ENCODE peak calls at places on chromosomes 7 and 10, in five cellular contexts. P is thoracic aorta; R is upper lobe of right lung; A is IMR-90; I is CD4-positive, CD25-positive, alpha-beta regulatory T cell. T is an unnamed sample.

GRCh38 chr7:5532520-5533335 is 109.1 kb upstream of the TNRC18 start:
- DNase-seq in P (no peak), R (peak; percentile 90), A (no peak), I (peak; percentile 69), T (no peak)

GRCh38 chr7:157558875-157559595 is 222.2 kb downstream of the DNAJB6 start:
- DNase-seq in P (no peak), R (peak; percentile 45), A (no peak), I (no peak), T (no peak)

GRCh38 chr10:131021967-131022366 is 289.6 kb downstream of the TCERG1L start:
- DNase-seq in P (no peak), R (no peak), A (no peak), I (no peak), T (no peak)

GRCh38 chr7:46247622-46248181 is 326.6 kb upstream of the IGFBP3 start:
- DNase-seq in P (no peak), R (no peak), A (no peak), I (no peak), T (no peak)

GRCh38 chr7:65975814-65976445 is 6.1 kb downstream of the GUSB start:
- DNase-seq in P (no peak), R (no peak), A (no peak), I (no peak), T (no peak)

GRCh38 chr10:27742926-27743735 is 2.5 kb downstream of the MKX start:
- DNase-seq in P (no peak), R (peak; percentile 70), A (no peak), I (peak; percentile 28), T (no peak)

GRCh38 chr10:51620131-51620530 is 79.3 kb downstream of the CSTF2T start:
- DNase-seq in P (no peak), R (no peak), A (no peak), I (no peak), T (no peak)

GRCh38 chr7:90726623-90727022 is 130.5 kb downstream of the CDK14 start:
- DNase-seq in P (no peak), R (no peak), A (peak; percentile 78), I (no peak), T (no peak)

GRCh38 chr7:149285581-149285975 is 23.6 kb downstream of the ZNF783 start:
- DNase-seq in P (no peak), R (no peak), A (peak; percentile 11), I (no peak), T (no peak)

GRCh38 chr10:45580781-45581496 is 91.6 kb downstream of the ZFAND4 start:
- DNase-seq in P (no peak), R (no peak), A (no peak), I (peak; percentile 40), T (no peak)

GRCh38 chr10:45582386-45582781 is 90.2 kb downstream of the ZFAND4 start:
- DNase-seq in P (no peak), R (no peak), A (no peak), I (no peak), T (no peak)

GRCh38 chr10:45578384-45578946 is 94.1 kb downstream of the ZFAND4 start:
- DNase-seq in P (no peak), R (no peak), A (no peak), I (no peak), T (no peak)

GRCh38 chr10:45581497-45582385 is 90.8 kb downstream of the ZFAND4 start:
- DNase-seq in P (no peak), R (no peak), A (peak; percentile 29), I (no peak), T (no peak)

GRCh38 chr10:45580371-45580770 is 92.2 kb downstream of the ZFAND4 start:
- DNase-seq in P (no peak), R (no peak), A (no peak), I (peak; percentile 76), T (no peak)
- H3K4me3 ChIP-seq in P (peak overlapping the region; percentile 12), R (peak overlapping the region; percentile 37), A (no peak overlapping the region), I (peak overlapping the region; percentile 96), T (no peak overlapping the region)

GRCh38 chr10:110008518-110009339 is 945 bp downstream of the ADD3 start:
- DNase-seq in P (no peak), R (peak; percentile 69), A (no peak), I (peak; percentile 82), T (no peak)

GRCh38 chr10:110005716-110006115 is 2.1 kb upstream of the ADD3 start:
- DNase-seq in P (no peak), R (no peak), A (peak; percentile 88), I (no peak), T (peak; percentile 62)

GRCh38 chr10:110006358-110007170 is 1.2 kb upstream of the ADD3 start:
- DNase-seq in P (peak; percentile 64), R (no peak), A (peak; percentile 70), I (no peak), T (peak; percentile 76)

GRCh38 chr10:110007171-110007700 is 548 bp upstream of the ADD3 start:
- DNase-seq in P (no peak), R (no peak), A (peak; percentile 21), I (no peak), T (no peak)

DNA sequence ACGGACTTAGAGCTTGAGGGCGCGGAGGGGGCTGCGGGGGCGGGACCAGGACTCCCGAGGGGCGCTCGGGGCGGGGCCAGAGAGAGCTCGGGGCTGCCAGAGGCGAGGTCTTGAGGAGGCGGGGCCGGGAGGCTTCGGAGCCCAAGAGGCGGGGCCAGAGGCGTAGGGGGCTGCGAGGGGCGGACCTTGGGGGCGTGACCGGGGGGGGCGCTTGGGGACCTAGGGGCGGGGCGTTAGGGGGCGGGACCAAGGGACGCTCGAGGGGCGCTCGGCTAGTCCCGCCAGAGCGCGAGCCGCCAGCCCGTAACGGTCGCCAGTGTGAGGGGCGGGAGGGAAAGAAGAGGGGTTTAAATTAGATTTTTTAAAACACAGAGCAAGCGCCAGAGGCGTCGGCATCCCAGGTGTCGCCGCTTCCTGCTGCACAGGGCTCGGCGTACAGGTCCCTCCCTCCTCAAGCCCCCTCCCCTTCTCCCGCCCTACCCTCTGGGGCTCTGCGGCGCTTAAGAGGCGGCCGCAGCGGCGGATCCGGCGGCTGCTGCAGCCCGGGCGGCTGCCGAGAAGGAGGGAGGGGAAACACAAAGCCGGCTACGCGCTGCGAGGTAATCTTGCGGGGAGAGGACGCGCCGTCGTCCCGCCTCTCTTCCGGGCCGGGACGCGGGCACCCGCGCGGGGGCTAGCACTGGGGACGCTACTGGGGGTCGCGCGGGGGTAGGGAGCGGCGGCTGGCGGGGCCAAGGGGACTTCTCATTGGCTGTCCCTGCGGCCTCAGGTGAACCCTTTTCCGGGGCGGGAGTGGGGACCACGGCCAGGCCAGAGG is at the start of gene ADD3:
- DNase-seq in P (peak; percentile 81), R (peak; percentile 95), A (peak; percentile 91), I (peak; percentile 93), T (peak; percentile 90)
- H3K4me3 ChIP-seq in P (peak within 1 kb of the TSS; percentile 89), R (peak within 1 kb of the TSS; percentile 93), A (peak within 1 kb of the TSS; percentile 82), I (peak within 1 kb of the TSS; percentile 100), T (peak within 1 kb of the TSS; percentile 87)

DNA sequence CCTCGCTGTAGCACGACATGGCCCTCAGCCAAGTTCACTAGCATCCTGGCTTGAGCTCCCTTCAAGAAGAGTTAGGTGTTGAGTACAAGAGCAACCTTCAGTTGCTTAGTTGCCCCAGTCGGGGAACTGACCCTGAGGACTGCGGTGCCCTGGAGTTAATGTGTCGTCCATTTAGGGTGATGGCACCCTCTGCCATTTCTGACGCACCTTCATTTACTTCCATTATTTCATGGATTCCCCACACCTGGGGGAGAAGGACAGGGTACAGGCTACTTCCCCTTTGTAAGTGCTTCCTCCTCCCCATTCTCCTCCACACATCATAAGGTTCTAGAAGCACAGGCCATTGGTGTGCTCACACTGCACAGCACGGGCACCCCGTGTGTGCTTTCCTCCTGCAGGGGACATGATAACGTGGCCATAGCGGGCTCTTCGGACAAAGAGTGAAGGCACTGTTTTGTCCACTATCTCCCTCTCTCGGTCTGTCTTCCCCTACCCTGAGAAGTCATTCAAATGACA is 1.8 kb downstream of the ALOX5 start:
- DNase-seq in P (no peak), R (peak; percentile 50), A (no peak), I (no peak), T (no peak)
- H3K4me3 ChIP-seq in P (no peak overlapping the region), R (peak overlapping the region; percentile 44), A (no peak overlapping the region), I (no peak overlapping the region), T (no peak overlapping the region)

GRCh38 chr10:62459500-62459899 is 85.3 kb downstream of the ZNF365 start:
- DNase-seq in P (no peak), R (no peak), A (no peak), I (no peak), T (no peak)

GRCh38 chr10:62459072-62459471 is 84.9 kb downstream of the ZNF365 start:
- DNase-seq in P (no peak), R (no peak), A (peak; percentile 85), I (no peak), T (no peak)

GRCh38 chr10:62456611-62457101 is 82.5 kb downstream of the ZNF365 start:
- DNase-seq in P (no peak), R (no peak), A (peak; percentile 6), I (peak; percentile 3), T (no peak)

GRCh38 chr10:62457196-62457595 is 83.0 kb downstream of the ZNF365 start:
- DNase-seq in P (no peak), R (no peak), A (no peak), I (no peak), T (no peak)

GRCh38 chr10:62457598-62457997 is 83.4 kb downstream of the ZNF365 start:
- DNase-seq in P (no peak), R (no peak), A (no peak), I (no peak), T (no peak)
- H3K4me3 ChIP-seq in P (no peak overlapping the region), R (no peak overlapping the region), A (no peak overlapping the region), I (no peak overlapping the region), T (no peak overlapping the region)

GRCh38 chr7:3668743-3669142 is 367.7 kb downstream of the SDK1 start:
- DNase-seq in P (no peak), R (no peak), A (no peak), I (no peak), T (no peak)
- H3K4me3 ChIP-seq in P (no peak overlapping the region), R (no peak overlapping the region), A (no peak overlapping the region), I (no peak overlapping the region), T (no peak overlapping the region)

GRCh38 chr10:34109952-34110702 is 705.0 kb downstream of the PARD3 start:
- DNase-seq in P (no peak), R (no peak), A (peak; percentile 95), I (no peak), T (peak; percentile 87)

GRCh38 chr10:34106356-34106885 is 708.7 kb downstream of the PARD3 start:
- DNase-seq in P (no peak), R (no peak), A (no peak), I (no peak), T (no peak)

GRCh38 chr10:34104829-34105572 is 710.1 kb downstream of the PARD3 start:
- DNase-seq in P (no peak), R (no peak), A (no peak), I (no peak), T (peak; percentile 28)

GRCh38 chr10:34109481-34109880 is 705.6 kb downstream of the PARD3 start:
- DNase-seq in P (no peak), R (no peak), A (no peak), I (no peak), T (no peak)

GRCh38 chr10:34107623-34108516 is 707.2 kb downstream of the PARD3 start:
- DNase-seq in P (no peak), R (no peak), A (no peak), I (no peak), T (no peak)
- H3K4me3 ChIP-seq in P (no peak overlapping the region), R (no peak overlapping the region), A (no peak overlapping the region), I (no peak overlapping the region), T (no peak overlapping the region)

GRCh38 chr7:22578048-22578770 is 78.2 kb upstream of the STEAP1B start:
- DNase-seq in P (no peak), R (no peak), A (peak; percentile 85), I (no peak), T (peak; percentile 79)
- H3K4me3 ChIP-seq in P (no peak overlapping the region), R (no peak overlapping the region), A (no peak overlapping the region), I (no peak overlapping the region), T (no peak overlapping the region)

T was measured in skeletal muscle cell.